ENCODE peak calls at places on chromosomes 3 and 15, in nine cellular contexts. A is COR-L47; F is stimulated activated CD4-positive, alpha-beta T cell treated with anti-CD3 and anti-CD28 coated beads, Interleukin-4, amount 100 ng/mL, for 24 hours; B is fibroblast of the aortic adventitia; O is cardiac fibroblast; J is endothelial cell of umbilical vein; N is activated naive CD8-positive, alpha-beta T cell treated with anti-CD3 and anti-CD28 coated beads for 36 hours; K is skeletal muscle cell; L is HL-60. M is an unnamed sample.
A peak's percentile ranks its signal among the peaks of the same experiment; 100 is the strongest.

GRCh38 chr3:17494117-17494809 is 248.2 kb downstream of the TBC1D5 start:
- DNase-seq in F (no peak), N (no peak), O (peak; percentile 25), J (no peak), L (no peak), K (no peak), B (no peak), A (no peak), M (no peak)

GRCh38 chr3:135261214-135261775 is 466.2 kb downstream of the EPHB1 start:
- DNase-seq in A (no peak), F (no peak), O (no peak), L (no peak), J (no peak), B (no peak), K (no peak), N (no peak), M (no peak)

GRCh38 chr3:10004960-10005564 is 18.4 kb upstream of the EMC3 start:
- DNase-seq in B (no peak), J (no peak), F (no peak), N (no peak), O (peak; percentile 29), L (no peak), A (no peak), K (no peak), M (no peak)

GRCh38 chr3:141830508-141830907 is 45.9 kb upstream of the ATP1B3 start:
- DNase-seq in O (peak; percentile 47), B (peak; percentile 21), L (no peak), K (no peak), F (no peak), J (no peak), A (no peak), N (no peak), M (no peak)

GRCh38 chr3:173839859-173840258 is 442.3 kb downstream of the NLGN1 start:
- DNase-seq in L (no peak), N (no peak), K (no peak), F (no peak), B (no peak), A (no peak), J (no peak), O (no peak), M (no peak)

GRCh38 chr3:30286007-30286669 is 320.3 kb upstream of the TGFBR2 start:
- DNase-seq in F (peak; percentile 11), L (no peak), K (peak; percentile 98), N (no peak), O (peak; percentile 99), A (peak; percentile 15), B (peak; percentile 99), J (peak; percentile 99), M (peak; percentile 80)

GRCh38 chr15:78398076-78398825 is 39.8 kb upstream of the IREB2 start:
- DNase-seq in O (no peak), N (no peak), J (no peak), F (no peak), B (no peak), A (no peak), K (no peak), L (no peak), M (no peak)

GRCh38 chr15:100902436-100903190 is 16.5 kb upstream of the LRRK1 start:
- DNase-seq in L (peak; percentile 62), O (peak; percentile 96), B (peak; percentile 93), N (no peak), F (no peak), J (peak; percentile 90), K (peak; percentile 81), A (peak; percentile 10), M (peak; percentile 25)

GRCh38 chr3:56825579-56826438 is 24.1 kb upstream of the ARHGEF3 start:
- DNase-seq in J (no peak), B (peak; percentile 55), O (no peak), F (no peak), N (no peak), A (no peak), L (no peak), K (no peak), M (no peak)

GRCh38 chr3:149407898-149408297 is 30.4 kb upstream of the TM4SF1 start:
- DNase-seq in B (peak; percentile 25), J (no peak), L (no peak), O (no peak), F (no peak), A (no peak), K (no peak), N (no peak), M (no peak)

GRCh38 chr3:57942872-57943283 is 65.3 kb upstream of the FLNB start:
- DNase-seq in A (no peak), L (no peak), N (no peak), O (no peak), J (no peak), F (no peak), B (no peak), K (no peak), M (peak; percentile 49)

GRCh38 chr3:45591547-45591912 is 3.0 kb upstream of the LIMD1 start:
- DNase-seq in L (no peak), O (no peak), J (no peak), F (no peak), B (no peak), A (no peak), K (no peak), N (no peak), M (no peak)

GRCh38 chr3:61452536-61452991 is 108.8 kb upstream of the PTPRG start:
- DNase-seq in B (peak; percentile 6), K (no peak), F (no peak), L (no peak), O (peak; percentile 26), A (no peak), J (no peak), N (no peak), M (no peak)

GRCh38 chr3:159322322-159322939 is 520.6 kb downstream of the MFSD1 start:
- DNase-seq in N (peak; percentile 4), O (peak; percentile 25), L (peak; percentile 30), J (no peak), K (no peak), B (peak; percentile 17), A (peak; percentile 18), F (no peak), M (peak; percentile 0)

GRCh38 chr3:182710557-182711157 is 82.6 kb upstream of the ATP11B start:
- DNase-seq in F (no peak), K (no peak), A (peak; percentile 37), N (no peak), L (peak; percentile 41), O (peak; percentile 39), B (peak; percentile 39), J (peak; percentile 36), M (peak; percentile 51)

GRCh38 chr3:12400795-12401194 is 83.5 kb upstream of the TSEN2 start:
- DNase-seq in A (no peak), L (no peak), O (peak; percentile 79), F (no peak), K (no peak), B (peak; percentile 81), N (no peak), J (peak; percentile 69), M (no peak)

GRCh38 chr15:52148409-52148808 is 35.8 kb upstream of the BCL2L10 start:
- DNase-seq in L (no peak), K (no peak), J (no peak), N (no peak), A (no peak), F (no peak), O (no peak), B (no peak), M (no peak)

M was measured in NCI-H2029 treated with DMSO at 0.1 percent for 48 hours.